ENCODE peak calls at places on chromosome 19, in seven cellular contexts. L is thyroid gland, P is esophagus squamous epithelium, E is mesothelial cell of epicardium, V is PC-9, T is fibroblast of pulmonary artery, K is uterus. G is an unnamed sample.

GRCh38 chr19:33382006-33382405 is 8.5 kb downstream of the CEBPG start:
- DNase-seq in L (no peak), P (no peak), E (no peak), V (no peak), T (no peak), K (no peak), G (no peak)

GRCh38 chr19:44032001-44032610 is 6.9 kb downstream of the ZNF222 start:
- DNase-seq in L (no peak), P (no peak), E (no peak), V (no peak), T (no peak), K (no peak), G (no peak)

GRCh38 chr19:530133-531008 is 1.2 kb upstream of the CDC34 start:
- DNase-seq in L (no peak), P (no peak), E (no peak), V (no peak), T (no peak), K (no peak), G (no peak)

GRCh38 chr19:36115453-36116343 is at the start of gene TBCB:
- DNase-seq in L (peak; percentile 78), P (peak; percentile 80), E (no peak), V (no peak), T (peak; percentile 25), K (no peak), G (no peak)

GRCh38 chr19:42427313-42427712 is at the start of gene LIPE:
- DNase-seq in L (no peak), P (no peak), E (no peak), V (no peak), T (no peak), K (no peak), G (no peak)

GRCh38 chr19:33556261-33556660 is 34.7 kb upstream of the PEPD start:
- DNase-seq in L (no peak), P (no peak), E (no peak), V (no peak), T (no peak), K (no peak), G (no peak)

GRCh38 chr19:28039677-28040381 is 1173.1 kb downstream of the UQCRFS1 start:
- DNase-seq in L (no peak), P (no peak), E (no peak), V (no peak), T (no peak), K (no peak), G (no peak)

GRCh38 chr19:17777840-17778620 is 16.9 kb upstream of the B3GNT3 start:
- DNase-seq in L (no peak), P (no peak), E (peak; percentile 45), V (peak; percentile 82), T (peak; percentile 38), K (peak; percentile 24), G (no peak)

GRCh38 chr19:8592231-8593009 is 15.2 kb upstream of the MYO1F start:
- DNase-seq in L (peak; percentile 75), P (peak; percentile 64), E (peak; percentile 100), V (peak; percentile 41), T (peak; percentile 98), K (peak; percentile 99), G (no peak)

GRCh38 chr19:42942187-42942789 is 5.3 kb upstream of the PSG7 start:
- DNase-seq in L (no peak), P (no peak), E (no peak), V (no peak), T (peak; percentile 25), K (no peak), G (peak; percentile 54)

GRCh38 chr19:3194063-3194702 is 8.5 kb downstream of the NCLN start:
- DNase-seq in L (no peak), P (no peak), E (no peak), V (no peak), T (peak; percentile 9), K (no peak), G (no peak)

GRCh38 chr19:35476149-35476548 is 14.1 kb downstream of the KRTDAP start:
- DNase-seq in L (no peak), P (no peak), E (no peak), V (no peak), T (no peak), K (no peak), G (peak; percentile 23)

GRCh38 chr19:39709026-39709872 is 5.0 kb downstream of the LGALS14 start:
- DNase-seq in L (no peak), P (no peak), E (no peak), V (peak; percentile 76), T (no peak), K (no peak), G (peak; percentile 33)

DNA sequence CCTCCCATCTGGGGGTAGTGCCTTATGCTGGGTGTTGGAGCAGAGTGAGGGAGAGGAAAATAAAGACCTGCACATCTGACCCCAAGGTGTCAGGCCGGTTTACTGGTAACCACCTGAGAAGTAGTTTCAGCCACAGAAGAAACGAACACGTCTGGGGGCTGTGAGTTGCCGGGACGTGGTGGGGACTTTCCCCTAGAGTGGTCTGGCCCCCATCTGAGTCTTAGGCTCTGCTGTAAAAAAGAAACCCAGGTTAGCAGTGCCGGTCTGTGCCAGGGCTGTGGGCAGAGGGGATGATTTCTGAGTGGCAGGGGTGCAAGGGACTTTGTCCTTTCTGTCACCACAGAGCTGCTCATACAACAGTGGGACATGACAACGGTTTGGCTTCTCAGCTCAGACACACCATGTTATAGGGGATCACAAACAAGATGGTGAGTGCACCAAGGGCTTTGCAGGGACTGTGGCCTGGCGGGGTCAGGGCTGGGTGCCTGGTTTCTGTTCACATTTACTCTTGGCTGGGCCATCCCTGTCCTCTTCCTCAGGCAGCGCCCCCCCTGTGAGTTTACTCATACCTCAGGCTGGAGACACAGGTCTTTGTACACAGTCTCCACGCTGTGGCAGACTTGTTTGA is 9.0 kb downstream of the GCDH start:
- DNase-seq in L (no peak), P (no peak), E (no peak), V (no peak), T (no peak), K (no peak), G (no peak)
- TF ChIP-seq CTCF in L (no peak), P (no peak), E (no peak), V (no peak), T (no peak), K (no peak), G (no peak)

GRCh38 chr19:12580180-12580694 is 29.0 kb upstream of the ZNF564 start:
- DNase-seq in L (no peak), P (no peak), E (no peak), V (no peak), T (peak; percentile 45), K (no peak), G (no peak)
- TF ChIP-seq CTCF in L (no peak), P (no peak), E (no peak), V (no peak), T (no peak), K (no peak), G (no peak)

GRCh38 chr19:47714339-47714738 is 1.1 kb downstream of the EHD2 start:
- DNase-seq in L (no peak), P (no peak), E (no peak), V (no peak), T (peak; percentile 23), K (no peak), G (no peak)

GRCh38 chr19:47711652-47712239 is 1.5 kb upstream of the EHD2 start:
- DNase-seq in L (no peak), P (no peak), E (no peak), V (no peak), T (no peak), K (no peak), G (no peak)

GRCh38 chr19:47719047-47719885 is 6.0 kb downstream of the EHD2 start:
- DNase-seq in L (peak; percentile 51), P (no peak), E (peak; percentile 77), V (no peak), T (peak; percentile 96), K (peak; percentile 93), G (no peak)

GRCh38 chr19:47716270-47716937 is 3.2 kb downstream of the EHD2 start:
- DNase-seq in L (no peak), P (no peak), E (no peak), V (peak; percentile 48), T (no peak), K (no peak), G (no peak)

DNA sequence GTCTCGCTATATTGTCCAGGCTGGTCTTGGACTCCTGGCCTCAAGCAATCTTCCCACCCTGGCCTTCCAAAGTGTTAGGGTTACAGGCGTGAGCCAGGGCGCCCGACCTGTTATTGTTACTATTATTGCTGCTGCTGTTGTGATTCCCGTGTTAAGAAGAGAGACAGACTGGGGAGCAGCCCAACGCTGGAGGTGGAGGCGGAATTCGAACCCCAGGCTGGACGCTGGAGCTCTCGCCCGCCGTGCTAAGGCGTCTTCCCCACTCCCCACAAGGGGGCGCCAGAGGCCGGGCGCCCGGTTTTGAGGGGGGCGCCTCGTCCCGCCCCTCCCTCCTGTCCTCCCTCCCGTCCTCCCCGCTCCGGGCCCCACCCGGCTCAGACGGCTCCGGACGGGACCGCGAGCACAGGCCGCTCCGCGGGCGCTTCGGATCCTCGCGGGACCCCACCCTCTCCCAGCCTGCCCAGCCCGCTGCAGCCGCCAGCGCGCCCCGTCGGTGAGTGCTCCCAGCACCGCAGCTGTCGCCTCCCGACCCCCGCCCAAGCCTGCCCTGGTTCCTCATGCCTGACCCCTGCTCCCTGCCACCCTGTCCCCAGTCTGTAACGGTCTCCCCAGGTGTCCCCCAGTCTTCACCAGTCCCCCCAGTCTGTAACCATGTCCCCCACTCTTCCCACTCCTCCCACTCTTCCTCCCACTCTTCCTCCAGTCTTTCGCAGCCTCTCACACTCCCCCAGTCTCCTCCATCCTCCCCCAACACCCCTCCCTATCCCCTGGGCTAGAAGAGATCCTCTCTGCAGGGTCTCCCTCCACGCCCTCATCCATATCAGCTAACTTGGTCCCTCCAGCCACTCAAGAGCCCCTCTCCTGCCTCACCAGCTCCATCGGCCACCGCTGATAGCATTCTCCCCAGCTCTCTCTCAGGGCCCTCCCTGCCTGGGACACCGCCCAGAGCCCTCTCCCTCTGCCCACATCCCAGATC is at the start of gene EHD2:
- DNase-seq in L (peak; percentile 68), P (no peak), E (peak; percentile 75), V (no peak), T (peak; percentile 84), K (peak; percentile 87), G (peak; percentile 86)
- TF ChIP-seq CTCF in L (peak; percentile 98), P (peak; percentile 98), E (peak; percentile 97), V (peak; percentile 94), T (peak; percentile 76), K (peak; percentile 99), G (peak; percentile 99)

DNA sequence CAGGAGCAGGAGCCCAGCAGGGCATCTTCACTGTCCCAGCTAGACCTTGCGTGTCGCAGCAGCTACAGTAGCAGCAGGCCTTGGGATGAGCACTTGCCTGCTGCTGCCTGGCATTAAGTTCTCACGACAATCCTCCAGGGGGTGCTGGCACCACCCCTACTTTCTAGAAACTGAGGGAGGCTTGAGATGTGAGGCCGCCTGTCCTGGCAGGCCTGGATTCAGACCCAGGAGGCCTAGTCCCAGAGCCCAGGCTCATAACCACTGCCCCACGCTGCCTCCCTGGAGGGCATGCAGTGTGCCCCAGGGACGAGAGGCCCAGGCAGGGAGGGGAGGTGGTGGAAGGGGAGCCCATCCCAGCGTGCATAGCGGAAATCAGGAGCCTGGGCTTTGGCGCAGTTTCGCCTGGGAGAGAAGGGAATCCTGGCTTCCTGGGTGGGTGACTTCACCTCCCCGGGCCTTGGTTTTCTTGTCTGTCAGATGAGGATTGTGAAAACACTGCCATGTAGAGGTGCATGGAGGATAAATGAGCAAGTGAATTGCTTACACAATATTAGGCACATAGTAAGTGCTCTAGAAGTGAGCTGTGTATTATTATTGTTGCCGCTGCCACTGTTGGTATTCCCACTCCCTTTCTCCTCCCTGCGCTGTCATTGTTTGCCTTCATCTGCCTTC is 26.1 kb downstream of the PPP5C start:
- DNase-seq in L (peak; percentile 28), P (no peak), E (no peak), V (no peak), T (peak; percentile 66), K (no peak), G (peak; percentile 41)
- TF ChIP-seq CTCF in L (no peak), P (peak; percentile 44), E (peak; percentile 18), V (peak; percentile 62), T (peak; percentile 38), K (no peak), G (peak; percentile 26)

G was measured in Calu3.